ENCODE peak calls at places on chromosomes 13 and 19, in five cellular contexts. S, Z, G, V and W are unnamed samples.

GRCh38 chr13:98275711-98276171 is 98.7 kb upstream of the RNF113B start:
- DNase-seq in S (no peak), Z (no peak), G (no peak), V (no peak), W (no peak)

GRCh38 chr13:24145231-24145630 is 15.3 kb upstream of the SPATA13 start:
- DNase-seq in S (no peak), Z (no peak), G (no peak), V (no peak), W (no peak)

GRCh38 chr13:103002279-103002678 is 63.9 kb downstream of the SLC10A2 start:
- DNase-seq in S (no peak), Z (no peak), G (no peak), V (no peak), W (no peak)

GRCh38 chr13:93270769-93271753 is 44.5 kb downstream of the GPC6 start:
- DNase-seq in S (no peak), Z (no peak), G (no peak), V (no peak), W (no peak)

GRCh38 chr13:49927755-49928154 is 8.4 kb downstream of the SPRYD7 start:
- DNase-seq in S (peak), Z (no peak), G (no peak), V (no peak), W (no peak)

GRCh38 chr19:7445104-7445503 is 43.7 kb downstream of the PEX11G start:
- DNase-seq in S (no peak), Z (no peak), G (no peak), V (no peak), W (no peak)

GRCh38 chr13:76812971-76813691 is 73.1 kb downstream of the KCTD12 start:
- DNase-seq in S (no peak), Z (no peak), G (no peak), V (no peak), W (no peak)

GRCh38 chr13:72405441-72405840 is 322.0 kb downstream of the MZT1 start:
- DNase-seq in S (no peak), Z (no peak), G (no peak), V (no peak), W (no peak)

GRCh38 chr13:78586706-78587105 is 16.6 kb downstream of the POU4F1 start:
- DNase-seq in S (no peak), Z (no peak), G (no peak), V (no peak), W (no peak)

GRCh38 chr19:18417250-18418033 is 1.8 kb upstream of the SSBP4 start:
- DNase-seq in S (peak), Z (no peak), G (peak), V (peak), W (no peak)

GRCh38 chr13:19713186-19713965 is 69.4 kb downstream of the PSPC1 start:
- DNase-seq in S (no peak), Z (no peak), G (peak), V (no peak), W (no peak)

GRCh38 chr19:4066682-4067395 is at the start of gene ZBTB7A:
- DNase-seq in S (peak), Z (peak), G (peak), V (no peak), W (peak)